ENCODE peak calls at places on chromosomes 1 and 21, in six cellular contexts. O is tibial nerve, S is mucosa of descending colon, R is colonic mucosa, T is astrocyte of the spinal cord, D is AG10803. Z is an unnamed sample.

GRCh38 chr1:83889707-83890106 is 109.2 kb downstream of the TTLL7 start:
- DNase-seq in O (no peak), S (no peak), R (no peak), T (peak), D (no peak), Z (no peak)

GRCh38 chr1:224123136-224123535 is 9.2 kb downstream of the FBXO28 start:
- DNase-seq in O (no peak), S (no peak), R (no peak), T (no peak), D (no peak), Z (no peak)

GRCh38 chr1:183432548-183432875 is 14.3 kb upstream of the NMNAT2 start:
- DNase-seq in O (no peak), S (no peak), R (peak), T (no peak), D (no peak), Z (peak)

GRCh38 chr1:232463226-232463625 is 166.7 kb downstream of the SIPA1L2 start:
- DNase-seq in O (no peak), S (no peak), R (no peak), T (peak), D (peak), Z (no peak)

GRCh38 chr21:37974081-37974480 is 57.8 kb upstream of the KCNJ6 start:
- DNase-seq in O (no peak), S (no peak), R (no peak), T (peak), D (peak), Z (no peak)

GRCh38 chr1:167635233-167635648 is 5.2 kb downstream of the RCSD1 start:
- DNase-seq in O (no peak), S (no peak), R (no peak), T (no peak), D (no peak), Z (no peak)

GRCh38 chr1:114756949-114757454 is 782 bp downstream of the CSDE1 start:
- DNase-seq in O (peak), S (peak), R (peak), T (peak), D (peak), Z (no peak)

GRCh38 chr1:59214764-59215208 is 82.1 kb upstream of the FGGY start:
- DNase-seq in O (no peak), S (peak), R (peak), T (peak), D (peak), Z (no peak)

GRCh38 chr1:160522622-160523345 is at the start of gene SLAMF6:
- DNase-seq in O (no peak), S (no peak), R (peak), T (no peak), D (no peak), Z (no peak)

GRCh38 chr1:27157194-27157593 is 2.3 kb upstream of the SLC9A1 start:
- DNase-seq in O (no peak), S (no peak), R (no peak), T (no peak), D (no peak), Z (no peak)

GRCh38 chr1:228236744-228237143 is 28.9 kb downstream of the OBSCN start:
- DNase-seq in O (no peak), S (peak), R (peak), T (no peak), D (peak), Z (no peak)

GRCh38 chr1:965526-966134 is 652 bp upstream of the PLEKHN1 start:
- DNase-seq in O (no peak), S (no peak), R (no peak), T (no peak), D (no peak), Z (no peak)
- H3K4me3 ChIP-seq in O (no peak), S (no peak), R (no peak), T (no peak), D (no peak), Z (no peak)

GRCh38 chr1:198700016-198700392 is 61.2 kb downstream of the PTPRC start:
- DNase-seq in O (no peak), S (no peak), R (no peak), T (no peak), D (no peak), Z (no peak)

GRCh38 chr1:198701250-198701649 is 62.4 kb downstream of the PTPRC start:
- DNase-seq in O (no peak), S (no peak), R (no peak), T (no peak), D (no peak), Z (no peak)

GRCh38 chr1:198701766-198702539 is 63.1 kb downstream of the PTPRC start:
- DNase-seq in O (no peak), S (no peak), R (no peak), T (no peak), D (no peak), Z (no peak)

GRCh38 chr1:198700396-198700795 is 61.6 kb downstream of the PTPRC start:
- DNase-seq in O (no peak), S (no peak), R (no peak), T (no peak), D (peak), Z (no peak)

DNA sequence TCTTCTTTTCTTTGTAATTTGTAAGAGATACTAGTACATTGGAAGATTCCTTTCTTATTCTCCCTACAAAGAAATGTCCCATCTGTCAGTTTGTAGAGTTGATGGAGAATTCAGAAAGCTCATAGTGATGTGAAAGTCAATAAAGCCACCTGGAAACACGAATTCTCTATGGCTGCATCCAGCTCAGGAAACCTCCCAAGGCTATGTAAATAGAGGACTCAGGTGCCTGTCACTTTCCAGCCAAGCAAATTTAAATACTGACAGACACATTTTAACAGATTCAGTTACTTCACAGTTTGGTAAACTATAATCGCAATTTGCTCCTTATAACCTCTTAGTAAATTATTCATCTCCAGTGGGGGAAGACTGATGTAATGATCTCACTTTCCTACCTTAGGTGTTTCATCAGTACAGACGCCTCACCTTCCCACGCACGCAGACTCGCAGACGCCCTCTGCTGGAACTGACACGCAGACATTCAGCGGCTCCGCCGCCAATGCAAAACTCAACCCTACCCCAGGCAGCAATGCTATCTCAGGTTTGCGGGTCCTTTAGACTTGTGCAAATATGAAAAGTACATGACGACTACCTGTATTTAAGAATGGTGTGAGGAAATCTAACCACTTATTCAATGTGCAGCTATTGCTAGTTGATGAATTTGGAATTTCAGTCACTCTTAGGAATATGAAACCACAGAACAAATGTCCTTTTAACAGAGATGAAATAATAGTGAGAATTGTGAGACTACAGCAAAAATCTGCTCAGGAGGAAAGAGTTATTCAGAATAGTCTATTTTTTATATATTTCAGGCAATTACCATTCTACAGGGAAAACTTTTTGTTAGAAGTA is 60.6 kb downstream of the PTPRC start:
- DNase-seq in O (no peak), S (peak), R (peak), T (peak), D (peak), Z (no peak)
- H3K4me3 ChIP-seq in O (no peak), S (no peak), R (no peak), T (no peak), D (no peak), Z (no peak)

DNA sequence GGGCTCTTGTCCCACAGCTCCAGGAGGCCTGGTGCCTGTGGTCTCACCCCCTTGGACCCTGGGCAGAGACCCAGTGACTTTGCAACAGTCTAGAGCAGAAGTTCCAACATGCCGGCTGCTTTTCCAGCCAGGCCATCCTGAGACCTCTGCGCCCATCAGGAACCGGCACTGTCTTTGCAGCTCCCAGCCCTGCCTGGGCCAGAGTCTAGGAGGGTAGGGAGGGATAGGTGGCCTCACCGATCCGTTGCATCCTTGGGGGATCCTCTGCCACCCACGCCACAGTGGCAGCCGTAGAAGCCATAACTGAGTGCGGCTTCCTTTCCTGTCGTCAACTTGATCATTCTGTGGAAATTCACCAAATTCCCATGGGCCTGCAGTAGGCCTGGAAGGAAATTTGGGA is 1.3 kb downstream of the PLA2G2A start:
- DNase-seq in O (no peak), S (no peak), R (no peak), T (no peak), D (no peak), Z (no peak)
- H3K4me3 ChIP-seq in O (no peak), S (no peak), R (peak), T (no peak), D (no peak), Z (no peak)

GRCh38 chr21:14533555-14534400 is 12.3 kb downstream of the SAMSN1 start:
- DNase-seq in O (no peak), S (no peak), R (no peak), T (peak), D (peak), Z (peak)
- H3K4me3 ChIP-seq in O (no peak), S (no peak), R (no peak), T (no peak), D (no peak), Z (no peak)

Z was measured in keratinocyte.